ENCODE peak calls at places on chromosome 12, in eight cellular contexts. N, Y, Z, P, J, K, G and E are unnamed samples.

GRCh38 chr12:51365276-51365675 is 18.8 kb upstream of the CELA1 start:
- DNase-seq in N (no peak), Y (no peak), Z (no peak), P (no peak), J (no peak), K (no peak), G (no peak), E (no peak)

GRCh38 chr12:25712169-25712568 is 159.1 kb upstream of the LMNTD1 start:
- DNase-seq in N (no peak), Y (no peak), Z (no peak), P (no peak), J (peak; percentile 42), K (no peak), G (no peak), E (no peak)

GRCh38 chr12:89544730-89545184 is 18.9 kb upstream of the POC1B start:
- DNase-seq in N (no peak), Y (peak; percentile 84), Z (peak; percentile 69), P (no peak), J (no peak), K (no peak), G (no peak), E (no peak)

GRCh38 chr12:121388421-121388981 is 11.4 kb upstream of the RNF34 start:
- DNase-seq in N (peak; percentile 66), Y (peak; percentile 38), Z (peak; percentile 32), P (no peak), J (no peak), K (no peak), G (peak; percentile 12), E (peak; percentile 98)

GRCh38 chr12:75795125-75795524 is 236.5 kb downstream of the PHLDA1 start:
- DNase-seq in N (no peak), Y (no peak), Z (no peak), P (no peak), J (no peak), K (no peak), G (no peak), E (no peak)

GRCh38 chr12:26158078-26158764 is 33.4 kb upstream of the BHLHE41 start:
- DNase-seq in N (no peak), Y (no peak), Z (peak; percentile 19), P (no peak), J (no peak), K (no peak), G (no peak), E (peak; percentile 25)

GRCh38 chr12:111056618-111057521 is 136.5 kb upstream of the MYL2 start:
- DNase-seq in N (no peak), Y (no peak), Z (no peak), P (no peak), J (peak; percentile 34), K (no peak), G (peak; percentile 20), E (peak; percentile 91)

GRCh38 chr12:120249875-120250795 is 15.4 kb downstream of the PXN start:
- DNase-seq in N (no peak), Y (peak; percentile 53), Z (no peak), P (no peak), J (no peak), K (no peak), G (no peak), E (peak; percentile 65)

GRCh38 chr12:124456652-124457152 is 110.7 kb downstream of the NCOR2 start:
- DNase-seq in N (no peak), Y (no peak), Z (no peak), P (no peak), J (no peak), K (no peak), G (no peak), E (peak; percentile 77)

GRCh38 chr12:69015017-69015416 is 82.0 kb upstream of the CPM start:
- DNase-seq in N (no peak), Y (no peak), Z (no peak), P (no peak), J (no peak), K (no peak), G (no peak), E (no peak)

GRCh38 chr12:127519766-127520165 is 747.2 kb upstream of the TMEM132C start:
- DNase-seq in N (no peak), Y (no peak), Z (no peak), P (no peak), J (no peak), K (no peak), G (no peak), E (no peak)

GRCh38 chr12:124852329-124852831 is 11.3 kb downstream of the SCARB1 start:
- DNase-seq in N (peak; percentile 89), Y (no peak), Z (no peak), P (no peak), J (no peak), K (no peak), G (no peak), E (peak; percentile 92)

GRCh38 chr12:19971396-19971802 is 396.9 kb upstream of the PDE3A start:
- DNase-seq in N (peak; percentile 5), Y (no peak), Z (peak; percentile 91), P (peak; percentile 54), J (no peak), K (peak; percentile 6), G (no peak), E (no peak)

GRCh38 chr12:114697741-114698565 is 14.0 kb upstream of the TBX3 start:
- DNase-seq in N (no peak), Y (no peak), Z (no peak), P (peak; percentile 72), J (no peak), K (no peak), G (no peak), E (no peak)

GRCh38 chr12:57954768-57955167 is 13.4 kb downstream of the ATP23 start:
- DNase-seq in N (no peak), Y (no peak), Z (no peak), P (no peak), J (no peak), K (no peak), G (no peak), E (no peak)
- TF ChIP-seq POLR2A in N (no peak), Y (no peak), Z (no peak), P (no peak), J (no peak), K (no peak), G (no peak), E (no peak)

GRCh38 chr12:66141299-66141698 is 10.7 kb upstream of the LLPH start:
- DNase-seq in N (no peak), Y (no peak), Z (no peak), P (no peak), J (no peak), K (no peak), G (no peak), E (no peak)

GRCh38 chr12:66140726-66141125 is 10.2 kb upstream of the LLPH start:
- DNase-seq in N (no peak), Y (no peak), Z (peak; percentile 22), P (no peak), J (no peak), K (no peak), G (no peak), E (peak; percentile 45)

GRCh38 chr12:66143868-66144267 is 13.3 kb upstream of the LLPH start:
- DNase-seq in N (no peak), Y (no peak), Z (no peak), P (no peak), J (no peak), K (no peak), G (no peak), E (no peak)

GRCh38 chr12:66149702-66150398 is 19.3 kb upstream of the LLPH start:
- DNase-seq in N (no peak), Y (peak; percentile 26), Z (no peak), P (no peak), J (no peak), K (no peak), G (no peak), E (peak; percentile 78)

DNA sequence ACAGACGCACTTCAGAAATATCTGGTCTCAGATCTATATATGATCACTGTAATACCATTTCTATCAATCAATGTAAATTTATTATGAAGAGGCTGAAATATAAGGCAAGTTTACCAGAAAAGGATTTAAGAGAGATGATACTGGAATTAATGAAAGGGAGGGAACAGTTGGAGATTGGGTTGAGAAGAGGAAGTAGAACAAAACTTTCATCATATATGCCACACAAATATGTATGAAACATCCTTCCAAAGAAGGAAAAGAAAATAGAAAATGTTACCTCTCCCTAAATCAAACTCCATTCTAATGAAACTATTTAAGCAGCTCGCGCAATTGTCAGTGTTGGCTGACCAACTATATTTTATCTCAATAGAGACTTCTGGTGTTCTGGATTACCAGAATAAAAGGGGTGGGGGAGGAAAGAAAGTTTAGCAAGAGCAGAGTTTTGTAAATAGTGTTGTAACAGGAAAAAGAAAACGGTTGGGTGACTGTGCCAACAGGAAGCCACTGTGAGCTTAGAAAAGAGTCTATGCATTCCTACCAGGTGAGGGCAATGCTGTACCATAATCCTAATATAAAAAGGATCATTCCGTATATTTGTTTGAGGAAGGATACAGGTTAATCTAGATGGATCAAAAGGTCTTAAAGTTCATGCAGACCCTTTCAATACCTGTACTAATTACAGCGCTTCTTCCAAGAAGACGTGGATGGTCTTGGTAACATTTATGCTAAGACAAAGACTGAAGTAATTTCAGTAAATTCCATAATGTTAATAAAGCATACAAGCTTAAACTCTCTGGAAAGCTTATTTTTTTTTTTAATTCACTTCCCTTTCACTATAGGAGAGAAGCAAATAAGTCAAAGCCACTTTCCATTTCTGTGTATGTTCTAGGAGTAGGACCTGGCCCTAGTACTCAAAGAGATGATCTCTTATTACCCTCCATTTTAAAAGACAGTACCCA is 14.5 kb upstream of the LLPH start:
- DNase-seq in N (peak; percentile 69), Y (peak; percentile 88), Z (peak; percentile 78), P (no peak), J (no peak), K (peak; percentile 52), G (no peak), E (peak; percentile 95)
- TF ChIP-seq MAX in N (no peak), Y (no peak), Z (no peak), P (no peak), J (no peak), K (peak; percentile 2), G (no peak), E (no peak)

GRCh38 chr12:112115259-112116045 is 6.9 kb upstream of the NAA25 start:
- DNase-seq in N (no peak), Y (no peak), Z (no peak), P (no peak), J (no peak), K (no peak), G (no peak), E (no peak)

GRCh38 chr12:112117685-112118084 is 7.7 kb upstream of the TRAFD1 start:
- DNase-seq in N (no peak), Y (no peak), Z (peak; percentile 60), P (no peak), J (no peak), K (no peak), G (no peak), E (no peak)

GRCh38 chr12:112111931-112112330 is 3.3 kb upstream of the NAA25 start:
- DNase-seq in N (no peak), Y (no peak), Z (peak; percentile 56), P (no peak), J (no peak), K (no peak), G (no peak), E (no peak)

GRCh38 chr12:112112423-112113132 is 4.0 kb upstream of the NAA25 start:
- DNase-seq in N (no peak), Y (no peak), Z (peak; percentile 86), P (no peak), J (no peak), K (peak; percentile 84), G (no peak), E (no peak)

GRCh38 chr12:112116232-112117060 is 7.9 kb upstream of the NAA25 start:
- DNase-seq in N (peak; percentile 83), Y (peak; percentile 82), Z (peak; percentile 69), P (peak; percentile 76), J (no peak), K (peak; percentile 23), G (peak; percentile 70), E (peak; percentile 94)
- TF ChIP-seq POLR2A in N (peak; percentile 95), Y (peak; percentile 76), Z (peak; percentile 28), P (peak; percentile 76), J (no peak), K (no peak), G (peak; percentile 83), E (peak; percentile 84)

GRCh38 chr12:50166776-50167025 is 468 bp downstream of the CERS5 start:
- DNase-seq in N (no peak), Y (no peak), Z (no peak), P (no peak), J (no peak), K (no peak), G (no peak), E (no peak)
- TF ChIP-seq MAX in N (peak; percentile 5), Y (no peak), Z (no peak), P (peak; percentile 26), J (no peak), K (no peak), G (no peak), E (peak; percentile 21)